ENCODE peak calls at places on chromosome 1, in eight cellular contexts. O is fibroblast of lung; I is effector memory CD4-positive, alpha-beta T cell; C is CD4-positive, alpha-beta memory T cell; S is colonic mucosa; X is lung; W is left ventricle myocardium inferior; Z is transverse colon. M is an unnamed sample.
A peak's percentile ranks its signal among the peaks of the same experiment; 100 is the strongest.

GRCh38 chr1:111742938-111743549 is 3.8 kb upstream of the INKA2 start:
- DNase-seq in X (no peak), O (peak; percentile 29), C (no peak), S (no peak), W (no peak), I (no peak), Z (no peak), M (no peak)

GRCh38 chr1:94022471-94023189 is 98.3 kb downstream of the ABCA4 start:
- DNase-seq in O (peak; percentile 98), X (peak; percentile 75), C (no peak), Z (no peak), I (no peak), S (no peak), W (no peak), M (peak; percentile 83)

GRCh38 chr1:24748191-24749121 is 3.2 kb downstream of the CLIC4 start:
- DNase-seq in X (no peak), I (no peak), S (no peak), C (no peak), W (no peak), Z (no peak), O (no peak), M (no peak)

GRCh38 chr1:184972281-184973055 is 1.8 kb downstream of the NIBAN1 start:
- DNase-seq in C (no peak), I (no peak), Z (no peak), S (no peak), O (peak; percentile 64), X (no peak), W (no peak), M (no peak)

GRCh38 chr1:201842472-201843020 is 13.6 kb downstream of the IPO9 start:
- DNase-seq in Z (no peak), O (no peak), C (no peak), I (no peak), W (no peak), S (no peak), X (no peak), M (no peak)

GRCh38 chr1:242651817-242652216 is 127.3 kb upstream of the PLD5 start:
- DNase-seq in S (no peak), I (no peak), C (no peak), X (no peak), Z (no peak), W (no peak), O (no peak), M (no peak)

GRCh38 chr1:6951536-6951935 is 166.3 kb downstream of the CAMTA1 start:
- DNase-seq in Z (no peak), I (no peak), C (no peak), X (no peak), W (no peak), O (no peak), S (no peak), M (no peak)

GRCh38 chr1:244730153-244730933 is 77.4 kb downstream of the DESI2 start:
- DNase-seq in I (no peak), W (peak; percentile 33), S (peak; percentile 40), Z (peak; percentile 49), X (peak; percentile 45), O (peak; percentile 70), C (no peak), M (no peak)

GRCh38 chr1:50080904-50081586 is 27.7 kb upstream of the ELAVL4 start:
- DNase-seq in X (no peak), W (no peak), Z (no peak), C (no peak), S (peak; percentile 18), O (peak; percentile 1), I (no peak), M (no peak)

GRCh38 chr1:24557711-24558121 is 1.8 kb downstream of the NCMAP start:
- DNase-seq in S (no peak), X (no peak), C (no peak), O (no peak), Z (peak; percentile 44), W (no peak), I (no peak), M (no peak)

GRCh38 chr1:202361701-202362100 is 13.2 kb downstream of the PPP1R12B start:
- DNase-seq in Z (no peak), W (no peak), I (no peak), O (no peak), C (no peak), S (no peak), X (no peak), M (no peak)

GRCh38 chr1:150281758-150282557 is at the start of gene CIART:
- DNase-seq in C (peak; percentile 89), I (peak; percentile 64), Z (peak; percentile 82), W (peak; percentile 92), X (peak; percentile 95), O (peak; percentile 100), S (peak; percentile 86), M (peak; percentile 98)

GRCh38 chr1:24959623-24959975 is 29.5 kb upstream of the RUNX3 start:
- DNase-seq in C (no peak), X (no peak), O (no peak), W (no peak), S (no peak), Z (no peak), I (no peak), M (no peak)

GRCh38 chr1:237033061-237033460 is 8.9 kb upstream of the RYR2 start:
- DNase-seq in Z (no peak), O (no peak), X (no peak), I (no peak), S (no peak), W (no peak), C (no peak), M (no peak)

GRCh38 chr1:157091186-157091585 is 8.4 kb downstream of the ETV3L start:
- DNase-seq in C (no peak), S (no peak), X (no peak), O (no peak), Z (no peak), W (no peak), I (no peak), M (no peak)

GRCh38 chr1:48869116-48869893 is 92.6 kb upstream of the BEND5 start:
- DNase-seq in O (peak; percentile 84), I (no peak), C (no peak), Z (no peak), W (peak; percentile 14), S (no peak), X (no peak), M (no peak)

GRCh38 chr1:14486401-14487110 is 111.9 kb upstream of the KAZN start:
- DNase-seq in S (no peak), O (peak; percentile 99), C (no peak), X (no peak), W (no peak), I (no peak), Z (no peak), M (no peak)

GRCh38 chr1:198655464-198656121 is 16.8 kb downstream of the PTPRC start:
- DNase-seq in I (no peak), O (peak; percentile 78), Z (no peak), W (no peak), C (no peak), X (no peak), S (no peak), M (no peak)
- H3K4me3 ChIP-seq in I (peak overlapping the region; percentile 3), O (no peak overlapping the region), Z (no peak overlapping the region), W (no peak overlapping the region), C (peak overlapping the region; percentile 39), X (no peak overlapping the region), S (no peak overlapping the region), M (no peak overlapping the region)

DNA sequence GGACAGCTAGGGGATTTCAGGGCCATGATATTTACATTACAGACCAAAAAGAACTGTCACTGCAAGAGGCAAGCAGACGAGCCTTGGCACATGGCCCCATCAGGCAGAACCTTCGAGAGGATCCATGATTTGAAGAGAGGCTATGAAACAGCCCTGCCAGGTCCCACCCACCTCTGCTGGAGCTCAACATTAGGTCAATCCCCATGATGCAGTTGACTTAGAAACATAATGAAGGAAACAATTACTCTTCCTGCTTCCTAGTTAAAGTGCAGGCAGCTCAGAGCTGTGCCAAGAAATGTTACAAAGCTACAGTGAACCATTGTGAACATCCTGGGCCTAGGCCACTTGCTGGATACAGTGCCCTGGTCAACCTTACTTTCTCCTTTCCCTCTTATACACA is 41.7 kb upstream of the PTCH2 start:
- DNase-seq in I (no peak), O (no peak), W (peak; percentile 21), X (no peak), Z (no peak), S (no peak), C (no peak), M (no peak)
- H3K9me3 ChIP-seq in I (no peaks in the 10 kb centered on the region), O (no peaks in the 10 kb centered on the region), W (no peaks in the 10 kb centered on the region), X (no peaks in the 10 kb centered on the region), Z (peaks cover 3% of the 10 kb centered on the region), S (no peaks in the 10 kb centered on the region), C (no peaks in the 10 kb centered on the region), M (peaks cover 20% of the 10 kb centered on the region)

GRCh38 chr1:204427302-204427701 is 15.7 kb upstream of the PPP1R15B start:
- DNase-seq in C (no peak), Z (no peak), S (no peak), I (no peak), X (no peak), O (no peak), W (no peak), M (no peak)

GRCh38 chr1:204426035-204426436 is 14.4 kb upstream of the PPP1R15B start:
- DNase-seq in X (no peak), C (no peak), I (no peak), O (peak; percentile 82), W (no peak), Z (no peak), S (no peak), M (no peak)

GRCh38 chr1:204424621-204425020 is 13.0 kb upstream of the PPP1R15B start:
- DNase-seq in X (no peak), Z (no peak), C (no peak), S (no peak), W (no peak), I (no peak), O (no peak), M (no peak)

GRCh38 chr1:204429746-204430145 is 18.1 kb upstream of the PPP1R15B start:
- DNase-seq in X (no peak), Z (no peak), I (no peak), W (no peak), O (no peak), S (no peak), C (no peak), M (no peak)

GRCh38 chr1:204426474-204426873 is 14.9 kb upstream of the PPP1R15B start:
- DNase-seq in W (no peak), Z (no peak), O (no peak), X (no peak), I (no peak), S (no peak), C (no peak), M (no peak)
- H3K27ac ChIP-seq in W (no peak overlapping the region), Z (no peak overlapping the region), O (no peak overlapping the region), X (no peak overlapping the region), I (no peak overlapping the region), S (no peak overlapping the region), C (no peak overlapping the region), M (no peak overlapping the region)

DNA sequence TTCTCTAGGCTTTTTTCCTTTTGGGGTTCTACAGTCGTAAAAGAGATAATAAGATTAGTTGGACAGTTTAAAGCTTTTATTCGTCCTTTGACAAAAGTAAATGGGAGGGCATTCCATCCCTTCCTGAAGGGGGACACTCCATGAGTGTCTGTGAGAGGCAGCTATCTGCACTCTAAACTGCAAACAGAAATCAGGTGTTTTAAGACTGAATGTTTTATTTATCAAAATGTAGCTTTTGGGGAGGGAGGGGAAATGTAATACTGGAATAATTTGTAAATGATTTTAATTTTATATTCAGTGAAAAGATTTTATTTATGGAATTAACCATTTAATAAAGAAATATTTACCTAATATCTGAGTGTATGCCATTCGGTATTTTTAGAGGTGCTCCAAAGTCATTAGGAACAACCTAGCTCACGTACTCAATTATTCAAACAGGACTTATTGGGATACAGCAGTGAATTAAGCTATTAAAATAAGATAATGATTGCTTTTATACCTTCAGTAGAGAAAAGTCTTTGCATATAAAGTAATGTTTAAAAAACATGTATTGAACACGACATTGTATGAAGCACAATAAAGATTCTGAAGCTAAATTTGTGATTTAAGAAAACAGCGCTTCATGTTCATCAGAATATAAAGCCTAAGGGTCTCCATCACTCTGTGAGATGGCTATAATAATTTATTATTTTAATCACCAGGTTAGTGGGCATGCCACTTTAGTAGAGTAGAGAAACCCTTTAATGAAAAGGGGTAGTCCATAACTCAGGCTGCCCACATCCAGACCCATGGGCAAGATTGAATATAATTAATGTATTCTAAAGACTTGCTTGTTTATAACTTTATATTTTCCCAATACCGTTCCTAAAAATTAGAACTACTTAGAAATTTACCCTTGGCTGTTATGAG is 3.0 kb downstream of the CCN1 start:
- DNase-seq in S (no peak), X (no peak), I (no peak), W (no peak), O (peak; percentile 34), Z (no peak), C (no peak), M (no peak)
- H3K4me3 ChIP-seq in S (peak overlapping the region; percentile 3), X (no peak overlapping the region), I (no peak overlapping the region), W (peak overlapping the region; percentile 84), O (peak overlapping the region; percentile 77), Z (no peak overlapping the region), C (no peak overlapping the region), M (peak overlapping the region; percentile 93)